ENCODE peak calls at places on chromosomes 7 and 10, in eight cellular contexts. K, Y, T, C, W, P, S and M are unnamed samples.

GRCh38 chr10:128472196-128472595 is 346.0 kb upstream of the MKI67 start:
- DNase-seq in S (no peak), T (no peak), Y (peak; percentile 49), K (no peak), W (no peak), C (no peak), P (no peak), M (no peak)

GRCh38 chr7:42972703-42973500 is 40.7 kb downstream of the MRPL32 start:
- DNase-seq in P (no peak), T (no peak), Y (no peak), S (no peak), W (peak; percentile 100), K (no peak), C (peak; percentile 75), M (no peak)

GRCh38 chr10:124560377-124560776 is 98.8 kb downstream of the LHPP start:
- DNase-seq in P (no peak), T (no peak), W (peak; percentile 60), S (no peak), Y (peak; percentile 58), K (no peak), C (peak; percentile 62), M (no peak)

GRCh38 chr7:22666732-22667131 is 60.3 kb upstream of the IL6 start:
- DNase-seq in T (no peak), P (no peak), C (peak; percentile 72), K (no peak), Y (no peak), S (peak; percentile 68), W (peak; percentile 34), M (no peak)

GRCh38 chr7:83520706-83521105 is 128.2 kb downstream of the SEMA3E start:
- DNase-seq in P (no peak), K (no peak), W (no peak), Y (no peak), S (no peak), C (no peak), T (no peak), M (no peak)

GRCh38 chr7:101880536-101881443 is 63.4 kb downstream of the CUX1 start:
- DNase-seq in C (peak; percentile 42), K (no peak), Y (no peak), S (peak; percentile 86), P (no peak), W (peak; percentile 51), T (no peak), M (no peak)

GRCh38 chr10:5442056-5442989 is 30.0 kb downstream of the NET1 start:
- DNase-seq in T (peak; percentile 31), K (peak; percentile 32), S (peak; percentile 53), W (peak; percentile 47), C (peak; percentile 55), P (no peak), Y (no peak), M (peak; percentile 34)

GRCh38 chr7:35487402-35487801 is 207.5 kb downstream of the HERPUD2 start:
- DNase-seq in W (no peak), C (no peak), K (no peak), T (no peak), P (no peak), Y (no peak), S (no peak), M (no peak)

GRCh38 chr10:92204238-92204637 is 86.6 kb downstream of the CPEB3 start:
- DNase-seq in Y (no peak), T (no peak), S (no peak), P (no peak), K (no peak), C (no peak), W (no peak), M (no peak)

GRCh38 chr10:29140991-29141390 is 147.9 kb upstream of the LYZL1 start:
- DNase-seq in K (no peak), W (peak; percentile 94), T (no peak), P (no peak), S (peak; percentile 82), Y (no peak), C (peak; percentile 92), M (no peak)

GRCh38 chr10:122485670-122486069 is 24.3 kb downstream of the HTRA1 start:
- DNase-seq in C (no peak), S (no peak), P (no peak), K (no peak), Y (peak; percentile 5), W (no peak), T (no peak), M (no peak)

GRCh38 chr10:51224610-51225230 is 150.4 kb downstream of the PRKG1 start:
- DNase-seq in T (no peak), K (no peak), Y (no peak), W (peak; percentile 95), P (no peak), S (no peak), C (peak; percentile 88), M (no peak)

GRCh38 chr7:122301858-122302745 is 2.4 kb downstream of the FEZF1 start:
- DNase-seq in T (no peak), S (no peak), P (no peak), Y (no peak), C (no peak), K (no peak), W (no peak), M (no peak)

GRCh38 chr7:22885824-22886255 is 63.2 kb upstream of the TOMM7 start:
- DNase-seq in P (no peak), K (peak; percentile 73), T (no peak), S (no peak), Y (no peak), W (peak; percentile 40), C (peak; percentile 27), M (peak; percentile 74)

GRCh38 chr10:124685251-124685650 is 58.9 kb downstream of the FAM53B start:
- DNase-seq in K (no peak), P (no peak), Y (peak; percentile 76), C (no peak), W (peak; percentile 59), S (no peak), T (no peak), M (no peak)

GRCh38 chr7:94060772-94061171 is 56.6 kb upstream of the BET1 start:
- DNase-seq in C (peak; percentile 82), S (no peak), T (no peak), Y (no peak), P (no peak), K (no peak), W (peak; percentile 59), M (no peak)

GRCh38 chr10:79287973-79288715 is 59.1 kb upstream of the PPIF start:
- DNase-seq in K (no peak), T (no peak), P (no peak), Y (no peak), C (no peak), W (no peak), S (no peak), M (no peak)
- TF ChIP-seq CTCF in K (no peak), T (no peak), P (no peak), Y (no peak), C (no peak), W (no peak), S (no peak), M (no peak)

GRCh38 chr7:14144109-14144508 is 154.6 kb upstream of the ETV1 start:
- DNase-seq in K (no peak), Y (no peak), C (no peak), P (no peak), S (no peak), T (no peak), W (no peak), M (no peak)
- TF ChIP-seq CTCF in K (no peak), Y (no peak), C (no peak), P (no peak), S (no peak), T (no peak), W (no peak), M (no peak)

DNA sequence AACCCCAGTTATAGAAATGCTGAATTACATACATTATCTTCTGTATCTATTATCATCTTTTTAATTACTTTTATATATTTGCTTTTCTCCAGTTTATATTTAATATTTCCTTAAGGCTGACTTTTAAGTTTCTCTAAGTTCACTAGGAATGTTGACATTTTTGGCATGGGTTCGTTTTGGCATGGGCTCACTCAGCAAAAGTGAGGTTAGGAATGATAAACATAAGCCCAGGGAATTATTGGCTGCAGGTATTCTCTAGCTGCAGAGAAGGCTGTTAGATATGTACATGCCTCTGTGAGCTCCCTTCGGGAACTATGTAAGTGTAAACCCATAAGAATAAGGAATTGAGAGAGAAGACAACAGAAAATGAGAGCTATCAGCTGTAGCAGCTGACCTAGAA is 63.6 kb upstream of the RAB18 start:
- DNase-seq in C (no peak), P (no peak), T (no peak), Y (no peak), W (no peak), S (no peak), K (no peak), M (no peak)
- TF ChIP-seq CTCF in C (no peak), P (no peak), T (no peak), Y (no peak), W (no peak), S (no peak), K (no peak), M (no peak)

GRCh38 chr7:149317986-149318672 is 56.1 kb downstream of the ZNF783 start:
- DNase-seq in S (no peak), C (no peak), P (no peak), T (no peak), Y (no peak), W (no peak), K (peak; percentile 7), M (no peak)
- TF ChIP-seq CTCF in S (no peak), C (no peak), P (no peak), T (no peak), Y (no peak), W (no peak), K (no peak), M (no peak)

GRCh38 chr10:12130237-12130872 is 878 bp downstream of the SEC61A2 start:
- DNase-seq in C (peak; percentile 73), K (peak; percentile 61), Y (no peak), W (peak; percentile 71), S (peak; percentile 54), T (peak; percentile 42), P (no peak), M (peak; percentile 76)
- TF ChIP-seq CTCF in C (peak; percentile 53), K (no peak), Y (peak; percentile 56), W (peak; percentile 77), S (peak; percentile 54), T (peak; percentile 63), P (peak; percentile 57), M (peak; percentile 49)